ENCODE peak calls at places on chromosomes 4 and X, in ten cellular contexts. G is PC-3; J is gastrocnemius medialis; W is ascending aorta; K is AG04450; D is CD8-positive, alpha-beta memory T cell; F is upper lobe of left lung; U is neural progenitor cell; S is fibroblast of the aortic adventitia; L is CD8-positive, alpha-beta T cell. Z is an unnamed sample.
A peak's percentile ranks its signal among the peaks of the same experiment; 100 is the strongest.

GRCh38 chrX:39759526-39760224 is 338.1 kb downstream of the BCOR start:
- DNase-seq in G (peak; percentile 19), J (no peak), L (no peak), U (peak; percentile 53), S (peak; percentile 62), F (no peak), D (no peak), K (no peak), W (peak; percentile 74), Z (no peak)

GRCh38 chr4:80420638-80421037 is 85.1 kb downstream of the CFAP299 start:
- DNase-seq in J (no peak), U (no peak), G (no peak), F (no peak), W (no peak), D (no peak), S (no peak), K (no peak), L (no peak), Z (no peak)

GRCh38 chr4:178462710-178463109 is 1020.5 kb upstream of the AGA start:
- DNase-seq in K (no peak), S (no peak), F (no peak), D (no peak), U (no peak), J (no peak), L (no peak), W (no peak), G (peak; percentile 8), Z (no peak)

GRCh38 chr4:161003418-161004057 is 1160.3 kb downstream of the FSTL5 start:
- DNase-seq in G (no peak), S (no peak), L (no peak), J (no peak), D (no peak), W (no peak), F (no peak), K (no peak), U (no peak), Z (no peak)

GRCh38 chr4:181959121-181959520 is 284.1 kb upstream of the TENM3 start:
- DNase-seq in K (peak; percentile 39), G (peak; percentile 15), S (peak; percentile 34), L (no peak), W (no peak), J (no peak), D (no peak), F (no peak), U (no peak), Z (no peak)

GRCh38 chr4:145171919-145172318 is 8.5 kb downstream of the OTUD4 start:
- DNase-seq in J (no peak), U (no peak), W (no peak), G (no peak), D (no peak), F (peak; percentile 53), L (no peak), S (no peak), K (no peak), Z (no peak)

GRCh38 chr4:10120943-10121567 is 4.5 kb upstream of the WDR1 start:
- DNase-seq in U (no peak), L (no peak), K (no peak), D (no peak), G (no peak), F (peak; percentile 77), J (no peak), S (no peak), W (no peak), Z (peak; percentile 77)

GRCh38 chr4:183765121-183765990 is 106.3 kb downstream of the TRAPPC11 start:
- DNase-seq in K (no peak), U (peak; percentile 21), F (peak; percentile 28), D (no peak), J (no peak), G (no peak), L (no peak), W (no peak), S (no peak), Z (no peak)

GRCh38 chr4:5780831-5781480 is 70.0 kb downstream of the EVC start:
- DNase-seq in U (no peak), W (peak; percentile 35), K (no peak), L (no peak), G (no peak), S (no peak), F (no peak), D (no peak), J (no peak), Z (no peak)

GRCh38 chrX:148146121-148146520 is 165.0 kb downstream of the FMR1NB start:
- DNase-seq in J (no peak), F (no peak), U (no peak), W (no peak), K (no peak), S (no peak), G (no peak), D (no peak), L (no peak), Z (no peak)

GRCh38 chr4:170047774-170048354 is 21.7 kb upstream of the MFAP3L start:
- DNase-seq in W (peak; percentile 68), K (peak; percentile 49), F (peak; percentile 37), L (peak; percentile 16), S (peak; percentile 86), D (peak; percentile 56), U (peak; percentile 77), J (no peak), G (peak; percentile 65), Z (peak; percentile 66)

GRCh38 chr4:55442541-55442940 is 46.8 kb downstream of the TMEM165 start:
- DNase-seq in L (no peak), D (no peak), U (no peak), F (no peak), J (no peak), W (no peak), G (peak; percentile 54), K (no peak), S (no peak), Z (no peak)

GRCh38 chr4:79886557-79886956 is 186.5 kb downstream of the ANTXR2 start:
- DNase-seq in J (no peak), L (no peak), D (no peak), S (no peak), K (no peak), U (no peak), W (no peak), G (no peak), F (no peak), Z (no peak)

GRCh38 chr4:180304321-180304720 is 1938.9 kb upstream of the TENM3 start:
- DNase-seq in W (no peak), F (no peak), U (no peak), L (no peak), K (no peak), S (no peak), D (no peak), J (no peak), G (no peak), Z (no peak)

GRCh38 chr4:153296424-153296823 is 48.1 kb upstream of the MND1 start:
- DNase-seq in D (no peak), L (no peak), W (no peak), U (peak; percentile 11), S (peak; percentile 78), K (peak; percentile 76), F (no peak), G (no peak), J (no peak), Z (no peak)
- H3K4me3 ChIP-seq in D (no peak overlapping the region), L (no peak overlapping the region), W (no peak overlapping the region), U (no peak overlapping the region), S (no peak overlapping the region), K (peak overlapping the region; percentile 11), F (no peak overlapping the region), G (no peak overlapping the region), J (no peak overlapping the region), Z (no peak overlapping the region)

DNA sequence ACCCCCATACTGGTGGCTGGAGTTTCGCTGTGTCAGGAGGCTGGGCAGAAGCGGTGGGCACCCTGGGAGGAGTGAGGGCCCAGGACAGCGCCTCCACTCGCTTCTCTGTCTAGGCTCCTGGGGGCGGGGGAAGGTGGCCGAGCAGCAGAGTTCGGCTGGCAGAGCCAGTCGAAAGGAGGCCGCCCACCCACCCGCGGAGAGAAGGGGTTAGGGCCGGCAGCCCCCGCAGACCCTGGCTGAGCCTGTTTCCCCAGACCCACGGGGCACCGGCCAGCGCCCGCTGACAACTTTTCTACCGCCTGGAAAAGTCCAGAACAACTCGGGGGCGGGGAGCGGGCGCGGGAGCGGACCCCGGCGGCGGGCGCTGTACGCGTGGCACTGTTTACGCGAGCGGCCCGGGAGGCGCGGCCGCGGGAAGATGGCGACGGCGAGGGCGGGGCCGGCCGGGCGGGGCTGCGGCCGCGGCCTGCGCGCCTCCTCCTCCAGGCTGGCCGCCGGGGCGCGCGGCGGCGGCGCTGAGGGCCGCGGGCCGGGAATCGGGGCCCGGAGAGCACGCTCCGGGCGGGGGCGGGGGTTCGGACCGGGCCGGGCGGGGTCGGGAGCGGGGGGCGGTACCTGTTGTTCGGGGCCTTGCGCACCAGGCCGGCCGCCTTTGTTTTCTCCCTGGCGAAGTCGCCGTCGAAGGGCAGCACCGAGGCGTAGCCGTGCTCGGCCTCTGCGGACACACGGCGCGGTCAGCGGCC is 628 bp downstream of the MXD4 start:
- DNase-seq in D (peak; percentile 73), K (no peak), G (peak; percentile 37), J (peak; percentile 33), W (peak; percentile 73), U (peak; percentile 74), L (peak; percentile 42), S (peak; percentile 30), F (peak; percentile 61), Z (no peak)
- H3K4me3 ChIP-seq in D (peak overlapping the region; percentile 58), K (peak overlapping the region; percentile 83), G (peak overlapping the region; percentile 87), J (peak overlapping the region; percentile 75), W (peak overlapping the region; percentile 98), U (peak overlapping the region; percentile 93), L (peak overlapping the region; percentile 63), S (peak overlapping the region; percentile 82), F (peak overlapping the region; percentile 98), Z (peak overlapping the region; percentile 61)

GRCh38 chrX:15335135-15336022 is at the start of gene PIGA:
- DNase-seq in J (peak; percentile 96), U (peak; percentile 96), W (peak; percentile 98), D (peak; percentile 96), L (peak; percentile 84), G (peak; percentile 98), F (peak; percentile 96), S (peak; percentile 95), K (peak; percentile 88), Z (peak; percentile 89)
- H3K4me3 ChIP-seq in J (peak within 1 kb of the TSS; percentile 68), U (peak within 1 kb of the TSS; percentile 59), W (peak within 1 kb of the TSS; percentile 64), D (peak within 1 kb of the TSS; percentile 85), L (peak within 1 kb of the TSS; percentile 85), G (peak within 1 kb of the TSS; percentile 86), F (peak within 1 kb of the TSS; percentile 69), S (peak within 1 kb of the TSS; percentile 75), K (peak within 1 kb of the TSS; percentile 76), Z (peak within 1 kb of the TSS; percentile 80)

GRCh38 chr4:40548256-40548655 is 81.4 kb downstream of the RBM47 start:
- DNase-seq in F (no peak), G (no peak), K (no peak), S (no peak), L (no peak), D (no peak), W (no peak), J (no peak), U (no peak), Z (no peak)

GRCh38 chr4:40553995-40554394 is 75.7 kb downstream of the RBM47 start:
- DNase-seq in U (no peak), W (peak; percentile 67), F (peak; percentile 41), J (no peak), L (no peak), K (no peak), G (no peak), S (no peak), D (no peak), Z (no peak)

GRCh38 chr4:40547446-40548132 is 82.1 kb downstream of the RBM47 start:
- DNase-seq in J (no peak), L (no peak), F (no peak), S (no peak), U (no peak), G (peak; percentile 27), W (no peak), K (no peak), D (no peak), Z (no peak)

GRCh38 chr4:40552536-40552935 is 77.1 kb downstream of the RBM47 start:
- DNase-seq in K (no peak), J (no peak), D (no peak), U (no peak), W (no peak), S (peak; percentile 24), G (peak; percentile 59), F (no peak), L (no peak), Z (no peak)

GRCh38 chr4:40550900-40551546 is 78.6 kb downstream of the RBM47 start:
- DNase-seq in D (no peak), S (peak; percentile 68), G (peak; percentile 53), K (no peak), J (no peak), U (peak; percentile 24), W (no peak), F (peak; percentile 55), L (peak; percentile 11), Z (peak; percentile 60)
- H3K4me3 ChIP-seq in D (peak overlapping the region; percentile 43), S (peak overlapping the region; percentile 40), G (peak overlapping the region; percentile 35), K (peak overlapping the region; percentile 34), J (peak overlapping the region; percentile 39), U (no peak overlapping the region), W (peak overlapping the region; percentile 36), F (peak overlapping the region; percentile 37), L (peak overlapping the region; percentile 25), Z (peak overlapping the region; percentile 21)

Z was measured in Jurkat, Clone E6-1.